ENCODE peak calls at places on chromosomes 6 and 20, in seven cellular contexts. One of them, this sample, is unnamed.

GRCh38 chr6:170266061-170266825 is 24.6 kb downstream of the DLL1 start:
- DNase-seq in B cell: no peak
- DNase-seq in NCI-H2081 treated with DMSO at 0.1 percent for 48 hours: no peak
- DNase-seq in neural crest cell: no peak
- DNase-seq in effector CD4-positive, alpha-beta T cell: no peak
- DNase-seq in posterior cingulate gyrus: peak
- DNase-seq in esophagus muscularis mucosa: no peak
- DNase-seq in this sample: peak

GRCh38 chr6:44133003-44133931 is 5.9 kb downstream of the TMEM63B start:
- DNase-seq in B cell: no peak
- DNase-seq in NCI-H2081 treated with DMSO at 0.1 percent for 48 hours: no peak
- DNase-seq in neural crest cell: peak
- DNase-seq in effector CD4-positive, alpha-beta T cell: no peak
- DNase-seq in posterior cingulate gyrus: peak
- DNase-seq in esophagus muscularis mucosa: no peak
- DNase-seq in this sample: peak

GRCh38 chr6:152648090-152648489 is 10.9 kb upstream of the SYNE1 start:
- DNase-seq in B cell: no peak
- DNase-seq in NCI-H2081 treated with DMSO at 0.1 percent for 48 hours: no peak
- DNase-seq in neural crest cell: no peak
- DNase-seq in effector CD4-positive, alpha-beta T cell: no peak
- DNase-seq in posterior cingulate gyrus: no peak
- DNase-seq in esophagus muscularis mucosa: no peak
- DNase-seq in this sample: no peak

GRCh38 chr6:3545156-3545555 is 88.3 kb upstream of the SLC22A23 start:
- DNase-seq in B cell: no peak
- DNase-seq in NCI-H2081 treated with DMSO at 0.1 percent for 48 hours: no peak
- DNase-seq in neural crest cell: no peak
- DNase-seq in effector CD4-positive, alpha-beta T cell: no peak
- DNase-seq in posterior cingulate gyrus: no peak
- DNase-seq in esophagus muscularis mucosa: no peak
- DNase-seq in this sample: no peak

GRCh38 chr20:47008842-47009518 is 114.3 kb downstream of the EYA2 start:
- DNase-seq in B cell: no peak
- DNase-seq in NCI-H2081 treated with DMSO at 0.1 percent for 48 hours: no peak
- DNase-seq in neural crest cell: no peak
- DNase-seq in effector CD4-positive, alpha-beta T cell: no peak
- DNase-seq in posterior cingulate gyrus: no peak
- DNase-seq in esophagus muscularis mucosa: no peak
- DNase-seq in this sample: no peak

GRCh38 chr6:163711615-163712568 is 297.4 kb downstream of the QKI start:
- DNase-seq in B cell: peak
- DNase-seq in NCI-H2081 treated with DMSO at 0.1 percent for 48 hours: no peak
- DNase-seq in neural crest cell: no peak
- DNase-seq in effector CD4-positive, alpha-beta T cell: no peak
- DNase-seq in posterior cingulate gyrus: peak
- DNase-seq in esophagus muscularis mucosa: no peak
- DNase-seq in this sample: no peak

GRCh38 chr6:39362487-39362865 is 40.0 kb upstream of the KCNK16 start:
- DNase-seq in B cell: no peak
- DNase-seq in NCI-H2081 treated with DMSO at 0.1 percent for 48 hours: no peak
- DNase-seq in neural crest cell: no peak
- DNase-seq in effector CD4-positive, alpha-beta T cell: no peak
- DNase-seq in posterior cingulate gyrus: peak
- DNase-seq in esophagus muscularis mucosa: no peak
- DNase-seq in this sample: no peak

GRCh38 chr6:111743859-111744692 is 129.2 kb downstream of the FYN start:
- DNase-seq in B cell: no peak
- DNase-seq in NCI-H2081 treated with DMSO at 0.1 percent for 48 hours: no peak
- DNase-seq in neural crest cell: no peak
- DNase-seq in effector CD4-positive, alpha-beta T cell: no peak
- DNase-seq in posterior cingulate gyrus: peak
- DNase-seq in esophagus muscularis mucosa: no peak
- DNase-seq in this sample: peak

GRCh38 chr20:1212607-1213396 is 9.5 kb downstream of the C20orf202 start:
- DNase-seq in B cell: peak
- DNase-seq in NCI-H2081 treated with DMSO at 0.1 percent for 48 hours: no peak
- DNase-seq in neural crest cell: peak
- DNase-seq in effector CD4-positive, alpha-beta T cell: peak
- DNase-seq in posterior cingulate gyrus: peak
- DNase-seq in esophagus muscularis mucosa: no peak
- DNase-seq in this sample: peak

GRCh38 chr6:22975079-22975478 is 405.7 kb downstream of the HDGFL1 start:
- DNase-seq in B cell: no peak
- DNase-seq in NCI-H2081 treated with DMSO at 0.1 percent for 48 hours: no peak
- DNase-seq in neural crest cell: no peak
- DNase-seq in effector CD4-positive, alpha-beta T cell: no peak
- DNase-seq in posterior cingulate gyrus: no peak
- DNase-seq in esophagus muscularis mucosa: no peak
- DNase-seq in this sample: no peak

GRCh38 chr20:49850463-49851233 is 38.0 kb downstream of the SLC9A8 start:
- DNase-seq in B cell: no peak
- DNase-seq in NCI-H2081 treated with DMSO at 0.1 percent for 48 hours: no peak
- DNase-seq in neural crest cell: no peak
- DNase-seq in effector CD4-positive, alpha-beta T cell: no peak
- DNase-seq in posterior cingulate gyrus: no peak
- DNase-seq in esophagus muscularis mucosa: no peak
- DNase-seq in this sample: peak

GRCh38 chr6:113954653-113955052 is 16.3 kb downstream of the HDAC2 start:
- DNase-seq in B cell: no peak
- DNase-seq in NCI-H2081 treated with DMSO at 0.1 percent for 48 hours: no peak
- DNase-seq in neural crest cell: no peak
- DNase-seq in effector CD4-positive, alpha-beta T cell: no peak
- DNase-seq in posterior cingulate gyrus: no peak
- DNase-seq in esophagus muscularis mucosa: no peak
- DNase-seq in this sample: no peak